ENCODE peak calls at places on chromosomes 2 and 18, in nine cellular contexts. M is kidney epithelial cell, Z is Ammon's horn, F is M059J, I is KG1, R is anterior cingulate cortex, H is foreskin fibroblast, Y is Caki2, V is mucosa of descending colon. J is an unnamed sample.

GRCh38 chr2:65265090-65266045 is 37.7 kb downstream of the ACTR2 start:
- DNase-seq in M (peak; percentile 67), Z (peak; percentile 88), F (peak; percentile 77), I (no peak), R (no peak), H (peak; percentile 89), Y (peak; percentile 58), V (no peak), J (peak; percentile 58)

GRCh38 chr2:45046786-45047185 is 37.5 kb upstream of the SIX2 start:
- DNase-seq in M (no peak), Z (no peak), F (peak; percentile 41), I (no peak), R (no peak), H (no peak), Y (no peak), V (no peak), J (no peak)

GRCh38 chr2:230713331-230714121 is 884 bp downstream of the CAB39 start:
- DNase-seq in M (no peak), Z (peak; percentile 12), F (peak; percentile 44), I (no peak), R (peak; percentile 18), H (peak; percentile 52), Y (peak; percentile 43), V (peak; percentile 76), J (no peak)

GRCh38 chr18:79947054-79947755 is 4.2 kb downstream of the SLC66A2 start:
- DNase-seq in M (no peak), Z (no peak), F (no peak), I (no peak), R (no peak), H (peak; percentile 79), Y (no peak), V (peak; percentile 26), J (no peak)

GRCh38 chr18:53909668-53910067 is 314.8 kb downstream of the MBD2 start:
- DNase-seq in M (no peak), Z (no peak), F (peak; percentile 49), I (no peak), R (no peak), H (peak; percentile 22), Y (no peak), V (no peak), J (no peak)

GRCh38 chr2:152560163-152560562 is 157.1 kb downstream of the PRPF40A start:
- DNase-seq in M (no peak), Z (no peak), F (peak; percentile 62), I (no peak), R (no peak), H (peak; percentile 83), Y (no peak), V (no peak), J (no peak)

GRCh38 chr2:46643951-46644350 is 164.6 kb downstream of the TMEM247 start:
- DNase-seq in M (no peak), Z (no peak), F (peak; percentile 82), I (no peak), R (no peak), H (no peak), Y (no peak), V (no peak), J (no peak)

GRCh38 chr2:20217041-20217970 is 7.6 kb downstream of the SDC1 start:
- DNase-seq in M (no peak), Z (no peak), F (peak; percentile 77), I (no peak), R (no peak), H (no peak), Y (peak; percentile 62), V (peak; percentile 33), J (no peak)

GRCh38 chr18:13386891-13387801 is 168.6 kb downstream of the LDLRAD4 start:
- DNase-seq in M (no peak), Z (no peak), F (no peak), I (no peak), R (no peak), H (no peak), Y (no peak), V (no peak), J (no peak)

GRCh38 chr2:26164231-26164630 is 8.7 kb upstream of the GAREM2 start:
- DNase-seq in M (no peak), Z (peak; percentile 77), F (no peak), I (no peak), R (no peak), H (no peak), Y (no peak), V (no peak), J (no peak)

GRCh38 chr2:216362730-216363129 is 9.6 kb downstream of the MARCHF4 start:
- DNase-seq in M (no peak), Z (no peak), F (peak; percentile 32), I (no peak), R (no peak), H (peak; percentile 78), Y (no peak), V (no peak), J (peak; percentile 82)

GRCh38 chr2:151262629-151263028 is 966 bp upstream of the RBM43 start:
- DNase-seq in M (no peak), Z (no peak), F (no peak), I (no peak), R (no peak), H (no peak), Y (no peak), V (no peak), J (no peak)

GRCh38 chr18:2971741-2972552 is 41.0 kb downstream of the LPIN2 start:
- DNase-seq in M (no peak), Z (peak; percentile 52), F (no peak), I (no peak), R (no peak), H (no peak), Y (no peak), V (no peak), J (no peak)

GRCh38 chr2:103788875-103789715 is 1027.3 kb downstream of the TMEM182 start:
- DNase-seq in M (peak; percentile 69), Z (peak; percentile 77), F (peak; percentile 27), I (no peak), R (peak; percentile 10), H (no peak), Y (peak; percentile 83), V (no peak), J (no peak)

GRCh38 chr2:163610817-163611556 is 124.8 kb downstream of the FIGN start:
- DNase-seq in M (no peak), Z (peak; percentile 57), F (no peak), I (no peak), R (no peak), H (no peak), Y (no peak), V (no peak), J (no peak)

GRCh38 chr18:67425724-67426123 is 90.8 kb downstream of the DSEL start:
- DNase-seq in M (peak; percentile 44), Z (no peak), F (peak; percentile 99), I (no peak), R (no peak), H (peak; percentile 95), Y (peak; percentile 42), V (no peak), J (peak; percentile 72)

GRCh38 chr18:23207994-23208393 is 72.7 kb downstream of the CABLES1 start:
- DNase-seq in M (no peak), Z (peak; percentile 55), F (no peak), I (no peak), R (peak; percentile 42), H (no peak), Y (no peak), V (no peak), J (no peak)

GRCh38 chr2:126900646-126901319 is 2.1 kb downstream of the TEX51 start:
- DNase-seq in M (no peak), Z (no peak), F (no peak), I (no peak), R (no peak), H (no peak), Y (no peak), V (no peak), J (no peak)

J was measured in HFF-Myc.